ENCODE peak calls at places on chromosome 14, in eight cellular contexts. W is glomerular endothelial cell; A is astrocyte of the spinal cord; Q is RWPE1; P is activated CD4-positive, alpha-beta T cell treated with anti-CD3 and anti-CD28 coated beads for 1 hour; C is T-cell; T is KG1; Y is G401. M is an unnamed sample.

GRCh38 chr14:73810478-73811163 is 41.0 kb upstream of the PTGR2 start:
- DNase-seq in T (no peak), A (no peak), W (no peak), Y (no peak), Q (no peak), P (no peak), C (no peak), M (no peak)

GRCh38 chr14:102799684-102800562 is 22.7 kb downstream of the TRAF3 start:
- DNase-seq in W (no peak), Q (no peak), C (no peak), T (no peak), A (peak; percentile 88), P (no peak), Y (no peak), M (no peak)

GRCh38 chr14:55382483-55382882 is 29.1 kb downstream of the ATG14 start:
- DNase-seq in Y (no peak), T (no peak), Q (no peak), W (no peak), A (no peak), C (no peak), P (no peak), M (no peak)

GRCh38 chr14:74977901-74978385 is 22.5 kb upstream of the PGF start:
- DNase-seq in A (no peak), W (no peak), Y (no peak), C (no peak), T (no peak), P (no peak), Q (no peak), M (no peak)

GRCh38 chr14:74979442-74980397 is 23.0 kb upstream of the EIF2B2 start:
- DNase-seq in Y (no peak), W (no peak), A (peak; percentile 47), C (no peak), T (no peak), Q (no peak), P (no peak), M (no peak)

GRCh38 chr14:96423012-96423411 is 31.1 kb downstream of the AK7 start:
- DNase-seq in P (no peak), A (no peak), Q (no peak), W (no peak), T (no peak), Y (no peak), C (no peak), M (no peak)

GRCh38 chr14:76776306-76777251 is 15.3 kb downstream of the VASH1 start:
- DNase-seq in Y (no peak), P (no peak), W (no peak), T (no peak), C (no peak), Q (no peak), A (no peak), M (no peak)

GRCh38 chr14:51228890-51229289 is 11.2 kb upstream of the TMX1 start:
- DNase-seq in Y (no peak), A (no peak), T (no peak), W (no peak), Q (no peak), C (no peak), P (no peak), M (no peak)

GRCh38 chr14:64493455-64493854 is 10.2 kb downstream of the ZBTB25 start:
- DNase-seq in W (no peak), Y (no peak), P (no peak), Q (no peak), A (no peak), C (no peak), T (no peak), M (no peak)

GRCh38 chr14:73491256-73491976 is 683 bp downstream of the RIOX1 start:
- DNase-seq in P (peak; percentile 47), W (no peak), A (peak; percentile 73), C (peak; percentile 60), T (no peak), Q (peak; percentile 80), Y (peak; percentile 66), M (peak; percentile 84)

GRCh38 chr14:31253746-31254471 is 46.3 kb upstream of the HECTD1 start:
- DNase-seq in P (no peak), W (no peak), C (no peak), A (no peak), Y (no peak), Q (no peak), T (no peak), M (no peak)

GRCh38 chr14:91882369-91882768 is 15.0 kb upstream of the TC2N start:
- DNase-seq in C (no peak), T (no peak), Q (no peak), P (no peak), A (no peak), Y (no peak), W (no peak), M (no peak)

GRCh38 chr14:50410921-50411320 is 14.2 kb upstream of the CDKL1 start:
- DNase-seq in C (no peak), Y (no peak), Q (no peak), W (no peak), T (no peak), P (no peak), A (peak; percentile 88), M (no peak)

GRCh38 chr14:64178814-64179213 is 115.4 kb downstream of the ESR2 start:
- DNase-seq in A (no peak), Q (no peak), P (no peak), W (no peak), C (no peak), T (no peak), Y (no peak), M (no peak)

GRCh38 chr14:22882529-22883190 is 362 bp upstream of the REM2 start:
- DNase-seq in W (no peak), T (no peak), P (no peak), A (peak; percentile 52), Y (peak; percentile 88), Q (peak; percentile 71), C (no peak), M (no peak)

GRCh38 chr14:24351517-24351916 is 11.7 kb upstream of the RIPK3 start:
- DNase-seq in A (no peak), C (no peak), T (no peak), W (no peak), Q (no peak), Y (no peak), P (no peak), M (no peak)

GRCh38 chr14:64539186-64539552 is 1.4 kb upstream of the HSPA2 start:
- DNase-seq in W (no peak), P (no peak), Y (no peak), Q (no peak), C (no peak), T (no peak), A (no peak), M (no peak)

GRCh38 chr14:85054178-85054577 is 475.8 kb upstream of the FLRT2 start:
- DNase-seq in C (no peak), Y (no peak), A (no peak), Q (no peak), P (no peak), W (no peak), T (no peak), M (no peak)

GRCh38 chr14:95287176-95287754 is 32.4 kb downstream of the CLMN start:
- DNase-seq in C (no peak), Q (no peak), W (no peak), P (no peak), T (no peak), A (no peak), Y (no peak), M (no peak)

GRCh38 chr14:90785474-90785873 is 30.8 kb downstream of the TTC7B start:
- DNase-seq in A (peak; percentile 12), W (no peak), Q (no peak), T (no peak), C (no peak), Y (peak; percentile 79), P (no peak), M (no peak)

GRCh38 chr14:103384450-103385152 is 614 bp upstream of the MARK3 start:
- DNase-seq in A (no peak), W (no peak), C (no peak), T (no peak), Q (no peak), Y (peak; percentile 30), P (no peak), M (no peak)

GRCh38 chr14:23551266-23552028 is at the start of gene ZFHX2:
- DNase-seq in Y (peak; percentile 85), A (peak; percentile 61), C (peak; percentile 57), P (peak; percentile 64), W (no peak), Q (peak; percentile 59), T (peak; percentile 6), M (peak; percentile 79)

GRCh38 chr14:92549853-92550244 is 36.3 kb downstream of the RIN3 start:
- DNase-seq in T (no peak), P (no peak), A (no peak), W (no peak), Y (no peak), C (no peak), Q (no peak), M (no peak)

GRCh38 chr14:84961637-84962036 is 568.3 kb upstream of the FLRT2 start:
- DNase-seq in A (no peak), Y (peak; percentile 11), C (no peak), W (no peak), P (no peak), Q (no peak), T (no peak), M (no peak)

GRCh38 chr14:22185191-22185590 is 403.8 kb downstream of the DAD1 start:
- DNase-seq in Y (no peak), A (peak; percentile 41), C (no peak), T (no peak), Q (no peak), P (no peak), W (no peak), M (no peak)

GRCh38 chr14:71166434-71166833 is 259.2 kb downstream of the PCNX1 start:
- DNase-seq in Y (peak; percentile 25), T (no peak), P (no peak), Q (no peak), W (peak; percentile 18), A (peak; percentile 81), C (no peak), M (peak; percentile 37)

GRCh38 chr14:33194551-33194950 is 255.9 kb downstream of the NPAS3 start:
- DNase-seq in Q (no peak), A (no peak), Y (no peak), P (no peak), T (no peak), C (no peak), W (no peak), M (no peak)

GRCh38 chr14:76953196-76953945 is 75.1 kb downstream of the IRF2BPL start:
- DNase-seq in W (no peak), Q (peak; percentile 82), C (peak; percentile 40), P (peak; percentile 29), T (no peak), Y (no peak), A (peak; percentile 81), M (peak; percentile 57)

GRCh38 chr14:71711131-71711530 is 221.1 kb upstream of the RGS6 start:
- DNase-seq in Y (no peak), A (no peak), W (no peak), Q (no peak), P (no peak), T (no peak), C (no peak), M (no peak)

GRCh38 chr14:27390130-27390529 is 792.3 kb upstream of the NOVA1 start:
- DNase-seq in T (no peak), C (no peak), P (no peak), Y (no peak), Q (no peak), A (no peak), W (no peak), M (no peak)

GRCh38 chr14:104604461-104605449 is at the start of gene TMEM179:
- DNase-seq in Y (peak; percentile 49), W (no peak), Q (peak; percentile 46), A (no peak), P (no peak), T (no peak), C (no peak), M (no peak)

GRCh38 chr14:34199585-34199984 is 248.7 kb upstream of the EGLN3 start:
- DNase-seq in Q (no peak), P (no peak), T (no peak), A (peak; percentile 71), Y (no peak), W (no peak), C (no peak), M (no peak)

GRCh38 chr14:35221462-35221861 is 70.7 kb upstream of the PSMA6 start:
- DNase-seq in Q (no peak), W (no peak), A (peak; percentile 25), T (no peak), Y (no peak), C (no peak), P (no peak), M (no peak)

GRCh38 chr14:100405752-100406455 is 82.8 kb downstream of the SLC25A47 start:
- DNase-seq in W (no peak), C (no peak), T (no peak), Q (no peak), A (no peak), Y (no peak), P (no peak), M (no peak)

M was measured in GM12865.